ENCODE peak calls at places on chromosomes 16 and 17, in five cellular contexts. I is germinal center; O is stimulated activated CD4-positive, alpha-beta T cell treated with anti-CD3 and anti-CD28 coated beads, Interleukin-4, amount 100 ng/mL, for 1 hour; R is naive B cell; M is activated CD8-positive, alpha-beta memory T cell treated with anti-CD3 and anti-CD28 coated beads for 1 hour. U is an unnamed sample.

GRCh38 chr16:2212362-2213324 is 2.0 kb upstream of the BRICD5 start:
- DNase-seq in I (no peak), O (no peak), R (no peak), M (no peak), U (no peak)

GRCh38 chr16:85326113-85326793 is 214.0 kb upstream of the CIBAR2 start:
- DNase-seq in I (no peak), O (no peak), R (no peak), M (no peak), U (no peak)

GRCh38 chr17:17587614-17588336 is 3.7 kb downstream of the PEMT start:
- DNase-seq in I (no peak), O (no peak), R (no peak), M (no peak), U (no peak)

GRCh38 chr17:13952252-13952721 is 117.0 kb upstream of the COX10 start:
- DNase-seq in I (no peak), O (no peak), R (no peak), M (no peak), U (no peak)

GRCh38 chr16:73888840-73889577 is 407.6 kb upstream of the PSMD7 start:
- DNase-seq in I (no peak), O (no peak), R (no peak), M (no peak), U (no peak)

GRCh38 chr17:56269998-56270397 is 116.7 kb downstream of the ANKFN1 start:
- DNase-seq in I (no peak), O (no peak), R (no peak), M (no peak), U (no peak)

GRCh38 chr17:74274060-74274702 is at the start of gene DNAI2:
- DNase-seq in I (no peak), O (no peak), R (no peak), M (no peak), U (no peak)

GRCh38 chr16:23557779-23558330 is 328 bp downstream of the UBFD1 start:
- DNase-seq in I (no peak), O (peak; percentile 28), R (no peak), M (no peak), U (no peak)

GRCh38 chr16:27226976-27227705 is 23.8 kb downstream of the KDM8 start:
- DNase-seq in I (no peak), O (no peak), R (no peak), M (no peak), U (no peak)

GRCh38 chr17:83183951-83184506 is 104.6 kb downstream of the METRNL start:
- DNase-seq in I (no peak), O (no peak), R (no peak), M (no peak), U (no peak)

GRCh38 chr16:50265716-50266336 is 525 bp upstream of the ADCY7 start:
- DNase-seq in I (no peak), O (no peak), R (no peak), M (no peak), U (no peak)

GRCh38 chr16:77290451-77291110 is 91.4 kb downstream of the SYCE1L start:
- DNase-seq in I (no peak), O (no peak), R (no peak), M (no peak), U (no peak)

GRCh38 chr17:16391451-16391850 is 10.6 kb downstream of the UBB start:
- DNase-seq in I (no peak), O (no peak), R (no peak), M (no peak), U (no peak)

GRCh38 chr17:14744716-14745115 is 443.8 kb downstream of the HS3ST3B1 start:
- DNase-seq in I (no peak), O (no peak), R (no peak), M (no peak), U (no peak)

GRCh38 chr17:2689411-2690164 is 22.0 kb downstream of the CLUH start:
- DNase-seq in I (no peak), O (no peak), R (no peak), M (no peak), U (no peak)

GRCh38 chr16:241866-242265 is 7.2 kb downstream of the FAM234A start:
- DNase-seq in I (no peak), O (no peak), R (no peak), M (no peak), U (no peak)

GRCh38 chr17:82531431-82531881 is 11.9 kb downstream of the FOXK2 start:
- DNase-seq in I (no peak), O (no peak), R (no peak), M (no peak), U (no peak)

GRCh38 chr16:1345087-1345486 is 6.6 kb downstream of the TSR3 start:
- DNase-seq in I (no peak), O (no peak), R (no peak), M (no peak), U (no peak)

GRCh38 chr17:81412490-81413093 is 17.3 kb downstream of the BAHCC1 start:
- DNase-seq in I (no peak), O (peak; percentile 52), R (peak; percentile 57), M (peak; percentile 20), U (peak; percentile 69)

GRCh38 chr17:21353326-21354010 is 22.7 kb upstream of the KCNJ12 start:
- DNase-seq in I (no peak), O (no peak), R (no peak), M (no peak), U (no peak)

GRCh38 chr16:18852647-18853046 is 51.3 kb upstream of the ARL6IP1 start:
- DNase-seq in I (no peak), O (no peak), R (no peak), M (no peak), U (no peak)

GRCh38 chr16:3190949-3191353 is 2.9 kb downstream of the OR1F1 start:
- DNase-seq in I (peak; percentile 20), O (no peak), R (no peak), M (no peak), U (no peak)

GRCh38 chr16:75000481-75001081 is 1.8 kb downstream of the ZNRF1 start:
- DNase-seq in I (peak; percentile 13), O (no peak), R (peak; percentile 14), M (no peak), U (peak; percentile 33)

GRCh38 chr17:21318439-21318838 is 33.9 kb downstream of the MAP2K3 start:
- DNase-seq in I (no peak), O (no peak), R (no peak), M (no peak), U (no peak)

GRCh38 chr17:35752471-35752870 is 568 bp downstream of the GAS2L2 start:
- DNase-seq in I (no peak), O (no peak), R (no peak), M (no peak), U (no peak)

GRCh38 chr16:84518804-84519341 is 14.4 kb upstream of the MEAK7 start:
- DNase-seq in I (no peak), O (peak; percentile 19), R (no peak), M (peak; percentile 38), U (no peak)

GRCh38 chr17:8963665-8964258 is 1.7 kb downstream of the PIK3R5 start:
- DNase-seq in I (no peak), O (no peak), R (no peak), M (no peak), U (no peak)

GRCh38 chr16:66273644-66274334 is 92.7 kb upstream of the CDH5 start:
- DNase-seq in I (no peak), O (no peak), R (no peak), M (no peak), U (no peak)

GRCh38 chr17:82275326-82275725 is 1.8 kb upstream of the CSNK1D start:
- DNase-seq in I (no peak), O (no peak), R (no peak), M (no peak), U (no peak)

GRCh38 chr16:79639576-79640311 is 39.2 kb upstream of the MAF start:
- DNase-seq in I (no peak), O (no peak), R (no peak), M (no peak), U (no peak)

GRCh38 chr16:85557976-85558589 is 55.0 kb upstream of the GSE1 start:
- DNase-seq in I (no peak), O (no peak), R (no peak), M (no peak), U (no peak)

GRCh38 chr17:9212376-9213310 is 191.3 kb downstream of the NTN1 start:
- DNase-seq in I (no peak), O (no peak), R (no peak), M (no peak), U (no peak)

GRCh38 chr17:65515959-65516948 is 45.2 kb downstream of the AXIN2 start:
- DNase-seq in I (no peak), O (no peak), R (no peak), M (no peak), U (no peak)

GRCh38 chr16:84223456-84223855 is 16.4 kb downstream of the KCNG4 start:
- DNase-seq in I (no peak), O (no peak), R (no peak), M (no peak), U (no peak)

GRCh38 chr16:76665571-76666275 is 388.5 kb downstream of the CNTNAP4 start:
- DNase-seq in I (no peak), O (no peak), R (no peak), M (no peak), U (no peak)

GRCh38 chr16:85286970-85287814 is 174.9 kb upstream of the CIBAR2 start:
- DNase-seq in I (no peak), O (no peak), R (no peak), M (no peak), U (no peak)

U was measured in GM06990.